ENCODE peak calls at places on chromosomes 12 and 14, in ten cellular contexts. J, W, B, D, O, R, Q, H, N and C are unnamed samples.

GRCh38 chr12:4506870-4507269 is 31.8 kb upstream of the RAD51AP1 start:
- ATAC-seq in B (no peak), Q (no peak), H (peak; percentile 97), N (peak; percentile 57), R (no peak), J (peak; percentile 88), D (peak; percentile 100), O (peak; percentile 94), W (peak; percentile 97), C (no peak)

GRCh38 chr12:11941601-11942360 is 129.0 kb upstream of the BCL2L14 start:
- ATAC-seq in N (no peak), O (no peak), H (no peak), J (peak; percentile 93), R (no peak), D (no peak), B (no peak), Q (no peak), W (no peak), C (no peak)

GRCh38 chr14:92690171-92691011 is 58.0 kb downstream of the LGMN start:
- ATAC-seq in O (no peak), Q (no peak), H (no peak), J (no peak), N (no peak), D (no peak), R (no peak), B (no peak), W (no peak), C (no peak)

GRCh38 chr12:48142818-48143674 is 14.3 kb downstream of the ASB8 start:
- ATAC-seq in D (no peak), O (no peak), B (no peak), H (no peak), J (peak; percentile 35), Q (no peak), N (no peak), R (peak; percentile 92), W (no peak), C (no peak)

GRCh38 chr12:16359512-16360491 is 12.4 kb downstream of the MGST1 start:
- ATAC-seq in W (no peak), Q (no peak), B (peak; percentile 70), J (peak; percentile 48), N (no peak), D (no peak), H (no peak), O (no peak), R (peak; percentile 95), C (no peak)

GRCh38 chr14:102831163-102831804 is 54.0 kb downstream of the TRAF3 start:
- ATAC-seq in Q (no peak), B (no peak), D (peak; percentile 83), W (no peak), R (no peak), O (no peak), N (no peak), H (no peak), J (no peak), C (no peak)

GRCh38 chr12:52964556-52965336 is 15.8 kb downstream of the KRT18 start:
- ATAC-seq in B (peak; percentile 19), J (no peak), W (no peak), N (no peak), Q (no peak), O (no peak), R (peak; percentile 53), H (no peak), D (no peak), C (no peak)

GRCh38 chr12:2198088-2198501 is 145.3 kb downstream of the CACNA1C start:
- ATAC-seq in R (peak; percentile 88), H (no peak), N (no peak), B (no peak), O (no peak), Q (no peak), W (no peak), J (peak; percentile 89), D (no peak), C (peak; percentile 82)

GRCh38 chr12:96164951-96165858 is 29.0 kb upstream of the ELK3 start:
- ATAC-seq in H (no peak), W (no peak), R (no peak), B (peak; percentile 37), D (no peak), O (no peak), J (no peak), Q (peak; percentile 33), N (no peak), C (peak; percentile 61)

GRCh38 chr12:11807453-11807852 is 158.0 kb downstream of the ETV6 start:
- ATAC-seq in Q (no peak), J (no peak), N (no peak), O (peak; percentile 51), R (peak; percentile 12), D (no peak), W (peak; percentile 76), B (no peak), H (no peak), C (no peak)

GRCh38 chr12:632102-632696 is 31.0 kb downstream of the NINJ2 start:
- ATAC-seq in B (peak; percentile 74), R (peak; percentile 66), N (no peak), O (no peak), W (no peak), J (peak; percentile 91), D (peak; percentile 23), Q (peak; percentile 79), H (no peak), C (peak; percentile 75)

GRCh38 chr12:89244536-89244935 is 107.8 kb downstream of the DUSP6 start:
- ATAC-seq in J (peak; percentile 68), W (peak; percentile 59), H (peak; percentile 57), Q (no peak), D (peak; percentile 87), O (peak; percentile 59), B (peak; percentile 72), N (peak; percentile 82), R (peak; percentile 8), C (peak; percentile 89)

GRCh38 chr14:59428581-59429012 is 36.6 kb downstream of the GPR135 start:
- ATAC-seq in J (peak; percentile 87), R (no peak), D (peak; percentile 9), O (no peak), N (no peak), Q (no peak), B (peak; percentile 33), W (no peak), H (no peak), C (peak; percentile 27)

GRCh38 chr14:104149617-104150141 is 11.3 kb downstream of the KIF26A start:
- ATAC-seq in J (peak; percentile 11), Q (no peak), R (peak; percentile 76), D (peak; percentile 36), B (no peak), H (no peak), W (no peak), O (no peak), N (no peak), C (peak; percentile 42)